ENCODE peak calls at places on chromosomes 7 and 10, in eight cellular contexts. A, V, W, P, L, K, M and C are unnamed samples.

GRCh38 chr7:126157391-126157790 is 1095.3 kb downstream of the GRM8 start:
- DNase-seq in M (no peak), V (no peak), P (no peak), L (no peak), A (no peak), W (no peak), K (no peak), C (no peak)

GRCh38 chr10:24962998-24963397 is 10.6 kb upstream of the PRTFDC1 start:
- DNase-seq in M (no peak), W (no peak), P (peak), V (no peak), K (no peak), A (peak), L (no peak), C (no peak)

GRCh38 chr7:143329471-143330170 is 13.7 kb downstream of the CLCN1 start:
- DNase-seq in K (no peak), A (no peak), M (no peak), W (no peak), P (no peak), V (no peak), L (no peak), C (no peak)

GRCh38 chr7:13055732-13056369 is 368.4 kb downstream of the ARL4A start:
- DNase-seq in P (no peak), A (no peak), L (no peak), K (no peak), V (peak), W (no peak), M (no peak), C (no peak)

GRCh38 chr7:134546903-134547737 is 1.8 kb upstream of the AKR1B15 start:
- DNase-seq in A (peak), W (peak), V (no peak), K (peak), L (no peak), M (no peak), P (no peak), C (peak)

GRCh38 chr7:1407883-1408282 is 51.4 kb downstream of the MICALL2 start:
- DNase-seq in A (no peak), P (no peak), K (no peak), L (no peak), V (no peak), M (no peak), W (no peak), C (no peak)

GRCh38 chr7:194996-195829 is 2.8 kb downstream of the FAM20C start:
- DNase-seq in K (no peak), A (no peak), L (no peak), M (no peak), P (no peak), W (no peak), V (no peak), C (no peak)

GRCh38 chr10:451021-451471 is 238.4 kb downstream of the DIP2C start:
- DNase-seq in K (no peak), W (peak), V (peak), A (no peak), M (no peak), L (peak), P (no peak), C (no peak)

GRCh38 chr10:59626523-59626869 is 83.2 kb downstream of the SLC16A9 start:
- DNase-seq in L (no peak), A (no peak), W (no peak), M (no peak), V (no peak), P (no peak), K (no peak), C (no peak)

GRCh38 chr10:118956253-118957140 is 73.0 kb upstream of the NANOS1 start:
- DNase-seq in K (no peak), W (no peak), P (no peak), V (no peak), L (no peak), M (no peak), A (no peak), C (no peak)

GRCh38 chr7:43314379-43315158 is 202.1 kb downstream of the HECW1 start:
- DNase-seq in P (no peak), M (no peak), V (peak), K (no peak), W (no peak), A (peak), L (no peak), C (no peak)

GRCh38 chr7:134819401-134819800 is 40.0 kb downstream of the CALD1 start:
- DNase-seq in K (no peak), A (no peak), L (no peak), M (no peak), P (no peak), W (no peak), V (no peak), C (no peak)

GRCh38 chr7:90579181-90579688 is 16.9 kb upstream of the CDK14 start:
- DNase-seq in K (no peak), V (no peak), A (peak), P (peak), L (no peak), W (no peak), M (peak), C (peak)

GRCh38 chr7:116630932-116631449 is 41.0 kb upstream of the MET start:
- DNase-seq in W (no peak), L (peak), K (no peak), V (peak), P (peak), M (peak), A (peak), C (peak)

GRCh38 chr7:111329367-111330234 is 232.7 kb downstream of the IMMP2L start:
- DNase-seq in K (no peak), V (peak), L (no peak), A (peak), M (no peak), P (no peak), W (no peak), C (peak)

GRCh38 chr7:94671444-94672235 is 15.7 kb upstream of the SGCE start:
- DNase-seq in A (no peak), K (no peak), M (no peak), L (no peak), P (no peak), V (no peak), W (no peak), C (no peak)

GRCh38 chr7:56092789-56093531 is at the start of gene PHKG1:
- DNase-seq in V (no peak), P (peak), W (no peak), K (peak), A (peak), M (peak), L (peak), C (peak)

DNA sequence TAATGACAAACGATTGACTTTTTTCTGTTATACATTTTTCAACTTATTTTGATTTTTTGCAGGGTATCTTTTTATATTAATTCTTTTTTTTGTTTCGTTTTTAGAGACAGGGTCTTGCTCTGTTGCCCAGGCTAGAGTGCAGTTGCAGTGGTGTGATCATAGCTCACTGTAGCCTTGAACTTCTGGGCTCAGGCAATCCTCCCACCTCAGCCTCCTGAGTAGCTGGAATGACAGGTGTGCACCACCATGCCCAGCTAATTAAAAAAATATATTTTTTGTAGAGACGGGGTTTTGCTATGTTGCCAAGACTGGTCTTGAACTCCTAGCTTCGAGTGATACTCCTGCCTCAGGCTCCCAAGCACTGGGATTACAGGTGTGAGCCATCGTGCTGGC is 601.3 kb downstream of the PARD3 start:
- DNase-seq in K (no peak), A (no peak), V (no peak), W (no peak), P (no peak), M (no peak), L (no peak), C (no peak)
- TF ChIP-seq CTCF in K (no peak), A (no peak), V (no peak), W (no peak), P (no peak), M (no peak), L (no peak), C (no peak)

DNA sequence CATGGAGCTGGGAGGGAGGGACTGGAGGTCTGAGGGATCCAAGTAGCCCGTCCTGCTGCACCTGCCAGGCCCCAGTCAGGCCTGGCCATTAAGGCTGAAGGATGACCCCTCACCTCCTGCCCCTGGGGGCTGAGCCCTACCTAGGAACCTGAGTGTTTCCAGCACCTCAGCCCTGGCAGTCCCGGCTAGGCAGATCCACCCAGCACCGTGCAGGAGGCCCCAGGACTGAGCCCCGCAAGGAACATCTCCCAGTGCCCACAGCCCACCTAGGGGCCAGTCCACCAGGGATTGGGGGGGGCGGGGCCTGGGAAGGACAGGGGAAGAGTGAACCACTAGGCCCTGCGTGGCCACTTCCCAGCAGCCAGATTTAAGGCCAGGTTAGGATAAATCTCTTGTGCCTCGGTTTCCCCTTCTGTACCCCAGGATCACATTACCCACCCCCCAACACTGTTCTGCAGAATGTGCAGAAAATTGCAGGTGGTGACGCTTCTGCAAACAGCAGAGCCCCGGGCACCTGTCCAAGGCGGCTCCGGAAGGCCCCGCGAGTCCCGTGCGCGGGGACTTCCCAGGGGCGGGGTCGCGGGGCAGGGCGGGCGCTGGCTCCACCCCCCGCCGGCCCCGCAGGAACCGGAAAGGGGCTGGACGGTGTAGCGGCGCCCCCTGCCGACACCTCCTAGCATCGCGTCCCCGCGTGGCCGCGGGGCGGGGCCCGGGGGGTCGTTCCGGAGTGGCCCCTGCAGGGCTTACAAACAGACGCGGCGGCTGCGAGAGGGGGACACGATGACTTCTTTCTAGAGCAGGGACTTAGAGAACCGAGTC is 55.9 kb downstream of the PWWP2B start:
- DNase-seq in M (no peak), P (peak), V (peak), K (peak), L (peak), W (peak), A (peak), C (no peak)
- H3K4me3 ChIP-seq in M (no peak), P (no peak), V (no peak), K (peak), L (no peak), W (peak), A (no peak), C (no peak)

DNA sequence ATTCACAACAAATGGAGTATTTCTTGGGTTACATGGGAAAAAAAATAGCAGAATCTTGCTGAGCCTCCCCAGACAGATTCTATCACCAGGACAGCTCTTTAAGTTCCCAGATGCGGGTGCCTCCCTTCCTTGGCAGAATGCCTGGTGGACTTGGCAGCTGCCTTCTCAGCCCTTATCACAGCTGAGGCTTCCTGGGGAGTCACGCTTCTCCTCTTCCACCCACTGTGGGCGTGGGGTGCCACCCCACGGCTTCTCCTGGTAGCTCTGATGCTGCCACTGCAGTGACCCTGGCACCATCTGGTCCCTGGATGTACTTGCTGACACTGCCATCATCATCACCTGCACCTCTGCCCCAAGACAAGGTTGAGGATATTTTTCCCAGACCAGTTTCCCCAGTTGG is 16.2 kb upstream of the NME8 start:
- DNase-seq in W (no peak), M (no peak), A (peak), K (peak), V (peak), L (peak), P (peak), C (no peak)
- TF ChIP-seq CTCF in W (no peak), M (no peak), A (peak), K (peak), V (peak), L (peak), P (no peak), C (no peak)

DNA sequence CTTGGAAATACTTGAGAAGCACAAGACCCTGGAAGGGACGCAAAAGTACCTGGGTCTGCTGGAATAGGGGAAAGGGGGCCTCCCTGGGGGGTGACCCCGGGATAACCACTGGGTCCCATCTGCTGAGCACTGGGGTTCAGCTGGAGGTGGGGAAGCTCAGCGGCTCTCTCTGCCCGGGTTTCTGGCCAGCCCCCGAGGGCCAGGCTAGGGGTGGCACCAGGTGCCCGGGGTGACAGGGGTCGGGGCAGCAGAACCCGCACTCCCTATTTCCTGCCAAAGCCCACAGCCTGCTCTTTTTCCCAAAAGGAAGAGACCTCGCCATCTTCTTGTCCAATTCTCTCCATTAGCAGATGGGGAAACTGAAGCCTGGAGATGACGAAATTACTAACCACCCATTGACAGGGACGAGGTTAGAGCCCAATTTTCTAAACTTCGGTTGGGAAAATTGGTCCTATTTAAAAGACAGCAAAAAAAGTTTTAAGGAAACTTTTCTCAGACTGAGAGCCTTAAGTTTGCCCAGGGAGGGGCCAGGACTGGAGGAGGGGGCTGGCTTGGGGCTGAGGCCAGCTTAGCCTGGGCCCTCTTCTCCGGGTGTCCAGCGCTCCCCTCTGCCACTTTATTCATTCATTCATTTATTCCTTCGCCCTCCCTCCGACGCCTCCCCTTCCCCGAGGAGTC is 17.8 kb upstream of the GATA3 start:
- DNase-seq in L (no peak), P (no peak), W (no peak), A (no peak), M (no peak), K (no peak), V (no peak), C (no peak)
- H3K4me3 ChIP-seq in L (no peak), P (no peak), W (no peak), A (no peak), M (no peak), K (no peak), V (no peak), C (no peak)

GRCh38 chr10:23343591-23344225 is 889 bp downstream of the C10orf67 start:
- DNase-seq in M (no peak), W (peak), L (peak), K (peak), V (no peak), A (no peak), P (peak), C (no peak)
- TF ChIP-seq CTCF in M (no peak), W (no peak), L (no peak), K (no peak), V (no peak), A (no peak), P (no peak), C (no peak)

GRCh38 chr10:10010397-10010796 is 1007.3 kb upstream of the CELF2 start:
- DNase-seq in V (no peak), A (no peak), W (no peak), P (no peak), K (no peak), M (no peak), L (no peak), C (no peak)

GRCh38 chr10:10007972-10008371 is 1009.7 kb upstream of the CELF2 start:
- DNase-seq in V (peak), P (no peak), K (no peak), L (no peak), A (peak), W (no peak), M (no peak), C (no peak)
- H3K4me3 ChIP-seq in V (no peak), P (no peak), K (no peak), L (no peak), A (no peak), W (no peak), M (no peak), C (no peak)

GRCh38 chr10:48658889-48659269 is 25.8 kb upstream of the WDFY4 start:
- DNase-seq in M (no peak), L (no peak), K (no peak), P (no peak), W (no peak), A (no peak), V (no peak), C (no peak)

GRCh38 chr10:48658243-48658888 is 26.3 kb upstream of the WDFY4 start:
- DNase-seq in W (peak), M (no peak), K (peak), L (peak), A (peak), V (peak), P (peak), C (no peak)

GRCh38 chr10:48661441-48661840 is 23.2 kb upstream of the WDFY4 start:
- DNase-seq in V (no peak), P (no peak), K (no peak), L (no peak), M (no peak), W (no peak), A (no peak), C (no peak)

GRCh38 chr10:48656928-48657327 is 27.7 kb upstream of the WDFY4 start:
- DNase-seq in V (no peak), A (no peak), M (no peak), L (peak), W (no peak), K (no peak), P (no peak), C (no peak)

DNA sequence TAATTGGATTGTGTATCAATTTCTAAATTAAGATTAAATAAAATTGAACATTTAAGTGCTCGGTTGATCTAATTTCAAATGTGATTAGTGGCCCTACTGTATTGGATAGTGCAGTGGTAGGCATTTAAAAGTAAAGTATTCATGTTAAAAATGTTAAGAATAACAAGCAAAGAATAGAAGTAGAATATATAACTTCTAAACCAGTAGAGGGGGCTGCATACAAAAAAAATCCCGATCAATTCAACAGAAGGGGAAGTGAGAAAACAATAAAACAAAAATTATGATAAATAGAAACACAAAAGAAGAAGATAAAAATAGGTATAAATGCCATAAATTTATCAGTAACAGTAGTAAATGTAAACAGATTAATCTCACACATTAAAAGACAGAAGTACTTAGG is 24.9 kb upstream of the WDFY4 start:
- DNase-seq in A (no peak), P (no peak), W (no peak), L (no peak), K (no peak), M (no peak), V (peak), C (no peak)
- TF ChIP-seq CTCF in A (no peak), P (no peak), W (no peak), L (no peak), K (peak), M (no peak), V (peak), C (peak)

GRCh38 chr10:51075802-51076201 is 1.5 kb downstream of the PRKG1 start:
- DNase-seq in P (no peak), K (no peak), L (no peak), V (no peak), M (no peak), A (no peak), W (no peak), C (no peak)
- H3K4me3 ChIP-seq in P (no peak), K (peak), L (no peak), V (no peak), M (peak), A (no peak), W (no peak), C (no peak)

GRCh38 chr10:127492607-127493250 is 56.4 kb upstream of the NPS start:
- DNase-seq in W (no peak), L (no peak), P (peak), M (no peak), V (no peak), A (no peak), K (no peak), C (no peak)
- TF ChIP-seq CTCF in W (no peak), L (no peak), P (peak), M (peak), V (no peak), A (peak), K (no peak), C (peak)